ENCODE peak calls at places on chromosomes 3 and 15, in eight cellular contexts. W is lung, Z is ovary, C is HCT116, Q is cardiac muscle cell, V is vagina, O is heart right ventricle, N is breast epithelium. R is an unnamed sample.

GRCh38 chr15:70322051-70322668 is 224.4 kb upstream of the TLE3 start:
- DNase-seq in W (no peak), Z (no peak), C (no peak), Q (no peak), V (no peak), O (no peak), N (no peak), R (no peak)

GRCh38 chr3:195085356-195086130 is 185.4 kb downstream of the XXYLT1 start:
- DNase-seq in W (no peak), Z (no peak), C (no peak), Q (no peak), V (no peak), O (no peak), N (peak; percentile 20), R (no peak)

GRCh38 chr3:48614044-48614443 is 4.6 kb upstream of the UQCRC1 start:
- DNase-seq in W (no peak), Z (no peak), C (no peak), Q (peak; percentile 84), V (no peak), O (no peak), N (no peak), R (no peak)

GRCh38 chr3:131738095-131738494 is 235.3 kb upstream of the MRPL3 start:
- DNase-seq in W (no peak), Z (no peak), C (no peak), Q (no peak), V (no peak), O (no peak), N (no peak), R (no peak)

GRCh38 chr15:68272797-68273271 is 4.7 kb upstream of the FEM1B start:
- DNase-seq in W (no peak), Z (no peak), C (no peak), Q (peak; percentile 35), V (no peak), O (peak; percentile 37), N (no peak), R (no peak)

GRCh38 chr15:49815937-49816336 is 195.1 kb downstream of the DTWD1 start:
- DNase-seq in W (no peak), Z (no peak), C (no peak), Q (peak; percentile 79), V (no peak), O (no peak), N (no peak), R (no peak)

GRCh38 chr3:114308377-114308776 is 14.5 kb downstream of the TIGIT start:
- DNase-seq in W (no peak), Z (no peak), C (no peak), Q (no peak), V (no peak), O (no peak), N (no peak), R (no peak)

GRCh38 chr15:82643992-82644391 is 3.2 kb downstream of the CPEB1 start:
- DNase-seq in W (no peak), Z (no peak), C (no peak), Q (no peak), V (no peak), O (no peak), N (no peak), R (no peak)

GRCh38 chr15:48442011-48442410 is 110.8 kb downstream of the DUT start:
- DNase-seq in W (no peak), Z (no peak), C (no peak), Q (no peak), V (no peak), O (no peak), N (no peak), R (no peak)

GRCh38 chr15:70507772-70508351 is 255.5 kb downstream of the UACA start:
- DNase-seq in W (peak; percentile 58), Z (no peak), C (no peak), Q (peak; percentile 63), V (no peak), O (no peak), N (no peak), R (no peak)

GRCh38 chr3:16369247-16369646 is 104.2 kb downstream of the OXNAD1 start:
- DNase-seq in W (no peak), Z (no peak), C (no peak), Q (no peak), V (no peak), O (no peak), N (no peak), R (peak; percentile 74)
- H3K27ac ChIP-seq in W (no peak overlapping the region), Z (no peak overlapping the region), C (no peak overlapping the region), Q (peak overlapping the region; percentile 86), V (no peak overlapping the region), O (peak overlapping the region; percentile 22), N (no peak overlapping the region), R (peak overlapping the region; percentile 51)

GRCh38 chr15:80475572-80475971 is 71.4 kb downstream of the ARNT2 start:
- DNase-seq in W (no peak), Z (no peak), C (no peak), Q (no peak), V (no peak), O (no peak), N (no peak), R (no peak)
- H3K36me3 ChIP-seq in W (no peaks in the 10 kb centered on the region), Z (no peaks in the 10 kb centered on the region), C (no peaks in the 10 kb centered on the region), Q (no peaks in the 10 kb centered on the region), V (no peaks in the 10 kb centered on the region), O (no peaks in the 10 kb centered on the region), N (no peaks in the 10 kb centered on the region), R (peaks cover 7% of the 10 kb centered on the region)

DNA sequence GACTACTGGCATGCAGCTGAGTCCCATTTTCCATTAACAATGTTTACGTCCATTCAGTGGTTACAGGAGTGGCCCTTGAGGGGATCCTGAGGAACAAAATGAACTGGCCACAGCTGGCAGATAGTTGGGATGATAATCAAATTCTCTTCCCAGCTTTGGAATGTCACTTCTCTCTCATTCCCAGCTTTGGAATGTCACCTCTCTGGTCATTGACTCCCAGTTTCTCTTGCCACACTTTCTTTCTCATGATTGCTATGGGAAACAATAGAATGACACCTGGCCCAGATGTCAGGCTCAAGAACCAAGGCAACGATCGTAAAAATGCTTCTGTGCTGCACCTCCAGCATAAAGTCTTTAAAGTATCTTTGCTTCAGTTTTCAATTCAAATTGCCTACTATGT is 34.0 kb downstream of the ATP13A4 start:
- DNase-seq in W (no peak), Z (no peak), C (no peak), Q (no peak), V (no peak), O (no peak), N (no peak), R (no peak)
- H3K4me1 ChIP-seq in W (no peaks in the 10 kb centered on the region), Z (no peaks in the 10 kb centered on the region), C (no peaks in the 10 kb centered on the region), Q (no peaks in the 10 kb centered on the region), V (no peaks in the 10 kb centered on the region), O (no peaks in the 10 kb centered on the region), N (no peaks in the 10 kb centered on the region), R (no peaks in the 10 kb centered on the region)

DNA sequence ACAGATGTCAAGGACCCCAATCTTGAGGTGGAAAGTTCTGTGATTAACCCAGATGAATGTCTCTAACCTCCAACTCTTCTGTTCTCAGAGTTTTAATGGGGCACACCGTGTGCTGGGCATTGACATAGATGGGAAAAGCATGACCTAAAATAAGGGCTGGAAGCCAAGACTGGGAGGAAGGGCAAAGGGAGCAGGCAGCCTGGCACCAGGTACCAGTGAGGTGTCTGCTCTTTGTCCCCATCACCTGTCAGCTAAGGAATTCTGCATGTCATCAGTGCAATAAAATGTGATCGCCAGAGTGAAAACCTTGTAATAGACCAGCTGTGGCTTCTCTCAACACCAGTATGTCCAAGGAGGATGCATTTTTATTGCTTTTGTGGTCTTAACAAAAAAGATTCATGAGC is 143.5 kb upstream of the TPM1 start:
- DNase-seq in W (no peak), Z (no peak), C (no peak), Q (no peak), V (no peak), O (peak; percentile 87), N (no peak), R (no peak)
- H3K27ac ChIP-seq in W (peak overlapping the region; percentile 91), Z (no peak overlapping the region), C (no peak overlapping the region), Q (peak overlapping the region; percentile 64), V (peak overlapping the region; percentile 25), O (peak overlapping the region; percentile 69), N (peak overlapping the region; percentile 77), R (no peak overlapping the region)

GRCh38 chr3:26628915-26629314 is 6.3 kb downstream of the LRRC3B start:
- DNase-seq in W (no peak), Z (no peak), C (no peak), Q (no peak), V (no peak), O (no peak), N (no peak), R (no peak)

GRCh38 chr3:26623409-26624208 is 1.0 kb downstream of the LRRC3B start:
- DNase-seq in W (no peak), Z (no peak), C (no peak), Q (no peak), V (no peak), O (no peak), N (no peak), R (peak; percentile 63)

GRCh38 chr3:26624209-26624775 is 1.7 kb downstream of the LRRC3B start:
- DNase-seq in W (no peak), Z (no peak), C (no peak), Q (no peak), V (no peak), O (no peak), N (no peak), R (peak; percentile 76)

GRCh38 chr3:26625187-26625586 is 2.6 kb downstream of the LRRC3B start:
- DNase-seq in W (no peak), Z (no peak), C (no peak), Q (no peak), V (no peak), O (no peak), N (no peak), R (peak; percentile 66)

GRCh38 chr3:26627080-26627479 is 4.5 kb downstream of the LRRC3B start:
- DNase-seq in W (no peak), Z (no peak), C (no peak), Q (no peak), V (no peak), O (no peak), N (no peak), R (no peak)
- H3K36me3 ChIP-seq in W (no peaks in the 10 kb centered on the region), Z (no peaks in the 10 kb centered on the region), C (no peaks in the 10 kb centered on the region), Q (no peaks in the 10 kb centered on the region), V (no peaks in the 10 kb centered on the region), O (no peaks in the 10 kb centered on the region), N (no peaks in the 10 kb centered on the region), R (no peaks in the 10 kb centered on the region)

DNA sequence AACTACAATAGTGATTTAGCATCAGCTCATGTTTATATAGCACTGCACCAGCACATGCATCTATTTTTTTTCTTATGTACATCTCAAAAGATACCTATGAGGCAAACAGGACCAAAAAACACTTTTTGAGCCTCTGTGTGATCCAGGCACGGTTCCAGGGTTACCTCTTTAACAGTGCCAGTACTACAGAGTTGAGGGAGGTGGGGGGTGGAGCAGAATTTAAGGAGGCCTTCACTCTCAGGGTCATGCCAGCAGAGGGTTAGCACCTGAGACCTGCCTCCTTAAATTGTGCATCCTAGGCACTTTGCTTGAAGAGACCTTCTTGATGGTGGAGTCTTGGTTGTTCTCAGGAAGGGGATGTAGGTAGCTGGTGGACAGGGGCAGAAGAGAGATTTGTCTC is 150.3 kb upstream of the TBL1XR1 start:
- DNase-seq in W (no peak), Z (no peak), C (no peak), Q (no peak), V (no peak), O (no peak), N (no peak), R (no peak)
- H3K4me1 ChIP-seq in W (peaks cover 15% of the 10 kb centered on the region), Z (peaks cover 2% of the 10 kb centered on the region), C (peaks cover 35% of the 10 kb centered on the region), Q (peaks cover 33% of the 10 kb centered on the region), V (peaks cover 18% of the 10 kb centered on the region), O (peaks cover 44% of the 10 kb centered on the region), N (peaks cover 7% of the 10 kb centered on the region), R (peaks cover 28% of the 10 kb centered on the region)

GRCh38 chr3:127037971-127038446 is 55.1 kb downstream of the PLXNA1 start:
- DNase-seq in W (no peak), Z (no peak), C (no peak), Q (no peak), V (no peak), O (no peak), N (no peak), R (no peak)
- H3K27ac ChIP-seq in W (no peak overlapping the region), Z (no peak overlapping the region), C (no peak overlapping the region), Q (no peak overlapping the region), V (no peak overlapping the region), O (no peak overlapping the region), N (no peak overlapping the region), R (no peak overlapping the region)

GRCh38 chr15:41523097-41523496 is 9.5 kb upstream of the LTK start:
- DNase-seq in W (no peak), Z (no peak), C (no peak), Q (no peak), V (no peak), O (no peak), N (no peak), R (no peak)
- H3K36me3 ChIP-seq in W (peaks cover 11% of the 10 kb centered on the region), Z (no peaks in the 10 kb centered on the region), C (peaks cover 16% of the 10 kb centered on the region), Q (peaks cover 17% of the 10 kb centered on the region), V (no peaks in the 10 kb centered on the region), O (peaks cover 8% of the 10 kb centered on the region), N (peaks cover 10% of the 10 kb centered on the region), R (peaks cover 39% of the 10 kb centered on the region)